ENCODE peak calls at places on chromosomes 12 and 14, in nine cellular contexts. Z is thyroid gland, O is sigmoid colon, T is nephron progenitor cell, A is sciatic nerve, X is activated T-cell treated with anti-CD3 and anti-CD28 coated beads for 48 hours, V is HepG2, M is H9, C is NCI-H510A treated with DMSO at 0.1 percent for 48 hours. L is an unnamed sample.

GRCh38 chr12:21300632-21301031 is 34.1 kb downstream of the SLCO1A2 start:
- DNase-seq in M (no peak), O (no peak), C (no peak), Z (no peak), A (no peak), T (no peak), X (no peak), V (no peak), L (no peak)

GRCh38 chr12:71440393-71441349 is 1.1 kb downstream of the LGR5 start:
- DNase-seq in C (no peak), M (peak; percentile 39), O (no peak), A (no peak), V (peak; percentile 96), X (no peak), T (peak; percentile 43), Z (no peak), L (no peak)

GRCh38 chr12:29611906-29612305 is 114.4 kb upstream of the OVCH1 start:
- DNase-seq in A (no peak), M (no peak), Z (no peak), C (no peak), X (no peak), O (no peak), V (no peak), T (no peak), L (no peak)

GRCh38 chr12:25806271-25806670 is 152.2 kb upstream of the RASSF8 start:
- DNase-seq in M (no peak), V (no peak), O (no peak), X (peak; percentile 2), Z (no peak), A (no peak), C (no peak), T (no peak), L (no peak)

GRCh38 chr14:95562892-95563685 is 28.2 kb downstream of the GLRX5 start:
- DNase-seq in X (no peak), T (no peak), O (no peak), Z (peak; percentile 65), C (no peak), V (peak; percentile 55), M (no peak), A (no peak), L (peak; percentile 15)

GRCh38 chr12:43730283-43730682 is 28.3 kb downstream of the PUS7L start:
- DNase-seq in A (no peak), C (no peak), M (no peak), Z (no peak), X (no peak), V (no peak), T (no peak), O (no peak), L (no peak)

GRCh38 chr14:20455355-20456300 is 602 bp downstream of the APEX1 start:
- DNase-seq in A (no peak), T (no peak), Z (no peak), M (no peak), O (peak; percentile 74), X (peak; percentile 16), C (peak; percentile 92), V (no peak), L (peak; percentile 81)

GRCh38 chr14:30874999-30875787 is 834 bp downstream of the COCH start:
- DNase-seq in V (no peak), O (no peak), C (peak; percentile 47), X (peak; percentile 7), A (no peak), T (peak; percentile 26), Z (no peak), M (peak; percentile 58), L (no peak)

GRCh38 chr12:57810450-57810849 is 8.1 kb downstream of the AVIL start:
- DNase-seq in Z (no peak), C (no peak), M (no peak), O (no peak), V (no peak), X (no peak), T (no peak), A (no peak), L (peak; percentile 38)

GRCh38 chr14:91108941-91109611 is 4.8 kb upstream of the DGLUCY start:
- DNase-seq in V (no peak), M (no peak), C (no peak), T (no peak), O (peak; percentile 72), Z (peak; percentile 61), A (no peak), X (no peak), L (no peak)

GRCh38 chr12:57278465-57279453 is 27.8 kb upstream of the STAC3 start:
- DNase-seq in V (no peak), T (no peak), O (no peak), M (no peak), A (no peak), Z (no peak), C (no peak), X (no peak), L (no peak)

GRCh38 chr12:29148065-29148957 is 767 bp upstream of the FAR2 start:
- DNase-seq in C (no peak), V (no peak), A (no peak), X (peak; percentile 1), Z (peak; percentile 20), T (peak; percentile 7), M (no peak), O (peak; percentile 83), L (peak; percentile 1)

GRCh38 chr12:89384050-89384749 is 31.9 kb upstream of the DUSP6 start:
- DNase-seq in V (peak; percentile 66), A (peak; percentile 59), X (no peak), M (peak; percentile 73), C (no peak), T (peak; percentile 18), Z (peak; percentile 68), O (peak; percentile 75), L (peak; percentile 98)

GRCh38 chr14:36022765-36023415 is 153.6 kb downstream of the PTCSC3 start:
- DNase-seq in T (no peak), A (no peak), V (no peak), O (no peak), M (no peak), C (no peak), X (no peak), Z (no peak), L (no peak)

GRCh38 chr14:96167224-96168148 is 37.2 kb upstream of the BDKRB2 start:
- DNase-seq in C (peak; percentile 9), V (no peak), Z (no peak), X (no peak), T (no peak), A (peak; percentile 47), M (peak; percentile 14), O (peak; percentile 51), L (peak; percentile 83)

GRCh38 chr12:41345071-41345470 is 157.0 kb downstream of the PDZRN4 start:
- DNase-seq in T (no peak), Z (no peak), C (no peak), M (no peak), X (no peak), V (no peak), A (no peak), O (no peak), L (no peak)

GRCh38 chr12:13450231-13451080 is 253.9 kb downstream of the EMP1 start:
- DNase-seq in V (no peak), T (no peak), Z (peak; percentile 20), C (no peak), A (no peak), X (no peak), M (no peak), O (no peak), L (no peak)

GRCh38 chr12:50788562-50788961 is 24.7 kb downstream of the ATF1 start:
- DNase-seq in M (no peak), A (no peak), Z (no peak), O (no peak), V (peak; percentile 32), X (no peak), C (no peak), T (no peak), L (peak; percentile 87)

GRCh38 chr12:27554421-27555186 is 30.6 kb downstream of the PPFIBP1 start:
- DNase-seq in C (no peak), Z (peak; percentile 34), T (peak; percentile 46), O (peak; percentile 86), V (no peak), A (peak; percentile 84), X (no peak), M (no peak), L (peak; percentile 86)

GRCh38 chr12:11540615-11541014 is 108.9 kb upstream of the ETV6 start:
- DNase-seq in A (no peak), Z (no peak), M (no peak), C (no peak), X (no peak), O (no peak), T (no peak), V (no peak), L (no peak)

GRCh38 chr12:39365364-39366001 is 77.4 kb downstream of the KIF21A start:
- DNase-seq in A (no peak), T (no peak), V (no peak), C (no peak), M (no peak), X (no peak), Z (no peak), O (no peak), L (no peak)

GRCh38 chr12:106027286-106027685 is 111.5 kb downstream of the NUAK1 start:
- DNase-seq in O (no peak), M (no peak), X (no peak), A (no peak), T (no peak), C (no peak), Z (no peak), V (no peak), L (no peak)

GRCh38 chr14:68687746-68688145 is 105.1 kb downstream of the ZFP36L1 start:
- DNase-seq in M (no peak), Z (no peak), O (peak; percentile 28), A (no peak), T (no peak), V (no peak), X (no peak), C (no peak), L (peak; percentile 98)

L was measured in AG10803.